ENCODE peak calls at places on chromosomes 1 and 21, in nine cellular contexts. H is pancreas; U is suprapubic skin; M is cardiac fibroblast; L is body of pancreas; S is CD8-positive, alpha-beta T cell; Y is endodermal cell; B is GM23338; C is esophagus squamous epithelium. R is an unnamed sample.

GRCh38 chr1:226661271-226661670 is 77.8 kb downstream of the ITPKB start:
- DNase-seq in H (no peak), U (peak), M (no peak), L (no peak), S (peak), Y (no peak), B (no peak), C (no peak), R (no peak)

GRCh38 chr1:70438529-70438928 is 27.5 kb downstream of the CTH start:
- DNase-seq in H (no peak), U (no peak), M (no peak), L (no peak), S (no peak), Y (no peak), B (no peak), C (no peak), R (peak)

GRCh38 chr21:36936361-36937135 is 29.9 kb downstream of the HLCS start:
- DNase-seq in H (no peak), U (no peak), M (no peak), L (no peak), S (no peak), Y (no peak), B (no peak), C (no peak), R (no peak)

GRCh38 chr1:79551321-79551720 is 544.8 kb upstream of the ADGRL4 start:
- DNase-seq in H (no peak), U (no peak), M (peak), L (no peak), S (no peak), Y (no peak), B (no peak), C (no peak), R (peak)

GRCh38 chr1:63475761-63476160 is 47.3 kb downstream of the ITGB3BP start:
- DNase-seq in H (no peak), U (no peak), M (peak), L (no peak), S (no peak), Y (no peak), B (no peak), C (no peak), R (peak)

GRCh38 chr1:61640531-61641125 is 84.3 kb downstream of the TM2D1 start:
- DNase-seq in H (no peak), U (no peak), M (no peak), L (no peak), S (no peak), Y (no peak), B (no peak), C (no peak), R (no peak)

GRCh38 chr1:225544283-225544682 is 108.6 kb downstream of the ENAH start:
- DNase-seq in H (no peak), U (no peak), M (no peak), L (no peak), S (no peak), Y (no peak), B (no peak), C (no peak), R (no peak)

GRCh38 chr1:33866286-33866685 is 2.4 kb downstream of the HMGB4 start:
- DNase-seq in H (no peak), U (no peak), M (no peak), L (no peak), S (no peak), Y (no peak), B (no peak), C (no peak), R (peak)

GRCh38 chr1:3752400-3752945 is at the start of gene CCDC27:
- DNase-seq in H (no peak), U (peak), M (no peak), L (no peak), S (no peak), Y (peak), B (no peak), C (no peak), R (no peak)

GRCh38 chr21:33372582-33372981 is 30.6 kb upstream of the IFNGR2 start:
- DNase-seq in H (no peak), U (no peak), M (no peak), L (no peak), S (no peak), Y (no peak), B (no peak), C (no peak), R (no peak)

GRCh38 chr1:99456536-99456935 is 189.4 kb upstream of the PALMD start:
- DNase-seq in H (no peak), U (no peak), M (peak), L (no peak), S (no peak), Y (no peak), B (no peak), C (no peak), R (peak)

GRCh38 chr1:204507317-204508105 is 8.7 kb upstream of the MDM4 start:
- DNase-seq in H (no peak), U (no peak), M (peak), L (no peak), S (no peak), Y (peak), B (peak), C (no peak), R (peak)

GRCh38 chr1:118294817-118295486 is 109.9 kb upstream of the SPAG17 start:
- DNase-seq in H (no peak), U (no peak), M (peak), L (no peak), S (no peak), Y (no peak), B (no peak), C (no peak), R (peak)

GRCh38 chr1:24203404-24203803 is 16.3 kb upstream of the IFNLR1 start:
- DNase-seq in H (no peak), U (no peak), M (no peak), L (no peak), S (no peak), Y (no peak), B (no peak), C (no peak), R (no peak)

GRCh38 chr1:163897401-163898169 is 575.8 kb downstream of the NUF2 start:
- DNase-seq in H (no peak), U (peak), M (peak), L (peak), S (no peak), Y (no peak), B (no peak), C (no peak), R (peak)

GRCh38 chr1:157114183-157115121 is 14.8 kb upstream of the ETV3L start:
- DNase-seq in H (no peak), U (peak), M (no peak), L (no peak), S (no peak), Y (peak), B (no peak), C (no peak), R (no peak)

GRCh38 chr1:89589515-89589914 is 43.4 kb upstream of the LRRC8C start:
- DNase-seq in H (no peak), U (no peak), M (peak), L (no peak), S (no peak), Y (no peak), B (no peak), C (no peak), R (peak)

GRCh38 chr1:206457408-206457807 is 12.9 kb upstream of the IKBKE start:
- DNase-seq in H (no peak), U (peak), M (no peak), L (no peak), S (no peak), Y (no peak), B (no peak), C (no peak), R (peak)

GRCh38 chr1:156581661-156582387 is 2.3 kb downstream of the TTC24 start:
- DNase-seq in H (peak), U (no peak), M (no peak), L (no peak), S (peak), Y (no peak), B (no peak), C (no peak), R (no peak)

GRCh38 chr1:118266436-118266835 is 81.4 kb upstream of the SPAG17 start:
- DNase-seq in H (no peak), U (no peak), M (peak), L (no peak), S (no peak), Y (no peak), B (peak), C (no peak), R (peak)

GRCh38 chr1:46166521-46167462 is 8.1 kb upstream of the TSPAN1 start:
- DNase-seq in H (no peak), U (no peak), M (no peak), L (peak), S (peak), Y (peak), B (peak), C (no peak), R (no peak)

GRCh38 chr1:48071513-48071912 is 74.3 kb upstream of the TRABD2B start:
- DNase-seq in H (no peak), U (no peak), M (no peak), L (no peak), S (no peak), Y (peak), B (no peak), C (no peak), R (no peak)

GRCh38 chr1:203215573-203215972 is 13.9 kb downstream of the CHIT1 start:
- DNase-seq in H (no peak), U (no peak), M (no peak), L (no peak), S (no peak), Y (peak), B (peak), C (no peak), R (no peak)

GRCh38 chr1:99829269-99829668 is 20.9 kb upstream of the AGL start:
- DNase-seq in H (no peak), U (no peak), M (no peak), L (no peak), S (no peak), Y (no peak), B (no peak), C (no peak), R (no peak)

GRCh38 chr1:156371553-156372264 is 2.7 kb downstream of the RHBG start:
- DNase-seq in H (no peak), U (no peak), M (peak), L (peak), S (no peak), Y (no peak), B (no peak), C (no peak), R (peak)

GRCh38 chr1:24351918-24352637 is 32.9 kb downstream of the GRHL3 start:
- DNase-seq in H (no peak), U (no peak), M (peak), L (no peak), S (no peak), Y (no peak), B (no peak), C (no peak), R (peak)

GRCh38 chr1:240455228-240455821 is 156.6 kb downstream of the GREM2 start:
- DNase-seq in H (no peak), U (no peak), M (peak), L (no peak), S (no peak), Y (peak), B (peak), C (no peak), R (peak)

GRCh38 chr21:42583150-42583991 is 69.7 kb downstream of the SLC37A1 start:
- DNase-seq in H (no peak), U (peak), M (no peak), L (no peak), S (no peak), Y (no peak), B (no peak), C (no peak), R (no peak)

GRCh38 chr1:99955375-99955774 is 14.4 kb upstream of the SLC35A3 start:
- DNase-seq in H (no peak), U (no peak), M (no peak), L (no peak), S (no peak), Y (no peak), B (no peak), C (no peak), R (no peak)

GRCh38 chr1:15432327-15432726 is 5.9 kb upstream of the CTRC start:
- DNase-seq in H (peak), U (no peak), M (no peak), L (peak), S (no peak), Y (no peak), B (peak), C (no peak), R (no peak)

GRCh38 chr1:185719021-185719420 is 15.2 kb upstream of the HMCN1 start:
- DNase-seq in H (no peak), U (peak), M (peak), L (peak), S (no peak), Y (peak), B (peak), C (no peak), R (peak)

GRCh38 chr1:205448540-205449253 is 7.1 kb downstream of the BLACAT1 start:
- DNase-seq in H (no peak), U (no peak), M (no peak), L (no peak), S (no peak), Y (peak), B (peak), C (no peak), R (no peak)

GRCh38 chr21:46294647-46295176 is 8.6 kb downstream of the YBEY start:
- DNase-seq in H (no peak), U (no peak), M (peak), L (peak), S (no peak), Y (peak), B (no peak), C (no peak), R (peak)

GRCh38 chr1:23936481-23937176 is 23.0 kb upstream of the PNRC2 start:
- DNase-seq in H (no peak), U (no peak), M (peak), L (no peak), S (no peak), Y (peak), B (peak), C (no peak), R (no peak)

GRCh38 chr1:236835491-236835890 is 40.4 kb downstream of the MTR start:
- DNase-seq in H (no peak), U (no peak), M (no peak), L (no peak), S (no peak), Y (no peak), B (no peak), C (no peak), R (no peak)

GRCh38 chr1:182699673-182700350 is 15.4 kb upstream of the RGS8 start:
- DNase-seq in H (no peak), U (no peak), M (no peak), L (peak), S (no peak), Y (peak), B (peak), C (no peak), R (no peak)
- H3K4me3 ChIP-seq in H (no peak), U (peak), M (no peak), L (no peak), S (no peak), Y (no peak), B (peak), C (peak), R (no peak)

GRCh38 chr1:31718519-31718918 is 14.7 kb upstream of the COL16A1 start:
- DNase-seq in H (no peak), U (no peak), M (no peak), L (no peak), S (no peak), Y (no peak), B (no peak), C (no peak), R (no peak)

GRCh38 chr1:31717341-31717740 is 13.5 kb upstream of the COL16A1 start:
- DNase-seq in H (no peak), U (no peak), M (peak), L (no peak), S (no peak), Y (no peak), B (no peak), C (no peak), R (no peak)

GRCh38 chr1:31714442-31715096 is 10.8 kb upstream of the COL16A1 start:
- DNase-seq in H (no peak), U (peak), M (peak), L (peak), S (no peak), Y (peak), B (peak), C (no peak), R (peak)

GRCh38 chr1:31715097-31715872 is 11.5 kb upstream of the COL16A1 start:
- DNase-seq in H (peak), U (peak), M (peak), L (peak), S (no peak), Y (peak), B (peak), C (no peak), R (peak)

GRCh38 chr1:31715873-31716220 is 12.0 kb upstream of the COL16A1 start:
- DNase-seq in H (no peak), U (no peak), M (no peak), L (no peak), S (no peak), Y (no peak), B (no peak), C (no peak), R (no peak)
- TF ChIP-seq CTCF in H (no peak), U (no peak), M (no peak), L (no peak), S (no peak), Y (no peak), B (peak), C (no peak), R (no peak)

GRCh38 chr1:153778051-153778823 is 3.0 kb downstream of the SLC27A3 start:
- DNase-seq in H (no peak), U (no peak), M (no peak), L (no peak), S (no peak), Y (no peak), B (no peak), C (no peak), R (no peak)

GRCh38 chr1:153778824-153779519 is 3.8 kb downstream of the SLC27A3 start:
- DNase-seq in H (no peak), U (no peak), M (no peak), L (no peak), S (no peak), Y (no peak), B (no peak), C (no peak), R (no peak)

GRCh38 chr1:153777648-153778047 is 2.4 kb downstream of the SLC27A3 start:
- DNase-seq in H (no peak), U (no peak), M (peak), L (peak), S (no peak), Y (no peak), B (no peak), C (no peak), R (no peak)

GRCh38 chr1:153780551-153780950 is 5.3 kb downstream of the SLC27A3 start:
- DNase-seq in H (no peak), U (no peak), M (no peak), L (no peak), S (no peak), Y (no peak), B (no peak), C (no peak), R (no peak)

GRCh38 chr1:153779781-153780541 is 4.8 kb downstream of the SLC27A3 start:
- DNase-seq in H (no peak), U (no peak), M (no peak), L (peak), S (no peak), Y (no peak), B (no peak), C (no peak), R (no peak)
- H3K4me3 ChIP-seq in H (no peak), U (no peak), M (no peak), L (no peak), S (no peak), Y (no peak), B (no peak), C (no peak), R (no peak)

DNA sequence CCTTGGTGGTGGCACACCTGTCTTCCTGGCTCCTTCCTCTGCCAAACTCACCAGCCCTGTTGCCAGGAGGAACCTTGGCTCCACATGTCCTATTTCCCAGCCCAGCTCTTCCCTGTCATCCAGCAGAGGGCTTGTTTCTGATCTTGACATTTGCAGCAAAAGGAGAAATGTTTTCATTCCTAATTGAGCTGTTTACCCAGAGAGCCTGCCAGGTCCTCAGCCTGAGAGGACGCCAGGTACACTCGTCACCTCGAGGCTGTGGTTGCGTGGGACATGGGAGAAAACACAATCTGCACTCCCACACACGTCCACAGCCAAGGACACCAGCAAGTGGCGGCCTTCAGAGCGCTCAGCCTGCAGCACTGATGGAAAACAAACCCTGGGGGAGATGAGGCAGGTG is 132.8 kb upstream of the CD34 start:
- DNase-seq in H (peak), U (no peak), M (no peak), L (peak), S (no peak), Y (no peak), B (no peak), C (no peak), R (no peak)
- TF ChIP-seq CTCF in H (peak), U (no peak), M (no peak), L (peak), S (no peak), Y (no peak), B (no peak), C (no peak), R (no peak)

R was measured in AG10803.